ENCODE peak calls at places on chromosomes 1 and 21, in six cellular contexts. E is DMS153; R is epithelial cell of esophagus; P is NCI-H82; K is stimulated activated CD4-positive, alpha-beta T cell treated with anti-CD3 and anti-CD28 coated beads, Interleukin-1b, Interleukin-23, amount 100 ng/mL, for 48 hours; Z is fibroblast of mammary gland. H is an unnamed sample.

GRCh38 chr21:38811257-38811656 is 5.5 kb downstream of the ETS2 start:
- DNase-seq in Z (peak), E (no peak), P (no peak), R (peak), K (no peak), H (no peak)

GRCh38 chr1:172976222-172977041 is 74.3 kb downstream of the TNFSF18 start:
- DNase-seq in P (no peak), Z (peak), E (no peak), R (peak), K (no peak), H (no peak)

GRCh38 chr1:150259758-150260669 is 2.4 kb downstream of the CA14 start:
- DNase-seq in P (no peak), E (peak), R (peak), Z (no peak), K (no peak), H (no peak)

GRCh38 chr21:36545776-36546511 is 66.0 kb upstream of the CLDN14 start:
- DNase-seq in P (no peak), K (no peak), Z (peak), R (no peak), E (no peak), H (no peak)

GRCh38 chr1:30603081-30603858 is 120.1 kb downstream of the MATN1 start:
- DNase-seq in R (no peak), E (no peak), K (no peak), P (no peak), Z (no peak), H (no peak)

GRCh38 chr1:156973464-156973863 is 53.0 kb downstream of the LRRC71 start:
- DNase-seq in R (no peak), K (no peak), P (no peak), Z (no peak), E (no peak), H (no peak)

GRCh38 chr21:45868488-45868887 is 113.1 kb upstream of the COL6A1 start:
- DNase-seq in Z (no peak), R (no peak), K (no peak), E (no peak), P (no peak), H (no peak)

GRCh38 chr21:42663200-42663483 is 9.7 kb downstream of the PDE9A start:
- DNase-seq in P (no peak), R (no peak), K (no peak), E (no peak), Z (no peak), H (no peak)

GRCh38 chr1:86155061-86155806 is 1.3 kb downstream of the COL24A1 start:
- DNase-seq in E (no peak), K (no peak), R (peak), P (no peak), Z (peak), H (no peak)

GRCh38 chr1:228083871-228084278 is 1.4 kb downstream of the ARF1 start:
- DNase-seq in P (peak), Z (no peak), K (no peak), R (no peak), E (no peak), H (no peak)

H was measured in activated CD8-positive, alpha-beta memory T cell treated with anti-CD3 and anti-CD28 coated beads for 1 hour.